ENCODE peak calls at places on chromosomes 6 and 20, in four cellular contexts. I is stomach, B is K562, V is breast epithelium. W is an unnamed sample.

GRCh38 chr6:105759946-105760345 is 326.2 kb upstream of the PRDM1 start:
- DNase-seq in V (no peak), I (no peak), B (no peak), W (no peak)

GRCh38 chr6:151229401-151230276 is 10.1 kb upstream of the AKAP12 start:
- DNase-seq in B (peak), I (no peak), V (no peak), W (no peak)

GRCh38 chr6:143405381-143406154 is 44.9 kb downstream of the ADAT2 start:
- DNase-seq in B (no peak), V (no peak), I (no peak), W (no peak)

GRCh38 chr6:160167547-160168391 is 46.2 kb downstream of the SLC22A1 start:
- DNase-seq in B (no peak), V (no peak), I (no peak), W (no peak)

GRCh38 chr6:37822851-37823682 is 3.5 kb downstream of the ZFAND3 start:
- DNase-seq in V (no peak), I (peak), B (no peak), W (no peak)

GRCh38 chr20:45765307-45765910 is 26.3 kb downstream of the WFDC3 start:
- DNase-seq in B (no peak), V (no peak), I (no peak), W (no peak)

GRCh38 chr6:41040101-41040910 is 1.3 kb upstream of the UNC5CL start:
- DNase-seq in I (peak), B (peak), V (no peak), W (no peak)

GRCh38 chr6:70884074-70884983 is 72.5 kb downstream of the B3GAT2 start:
- DNase-seq in I (peak), B (peak), V (no peak), W (peak)

GRCh38 chr20:22836211-22836610 is 198.9 kb upstream of the SSTR4 start:
- DNase-seq in I (no peak), V (no peak), B (no peak), W (no peak)

GRCh38 chr6:17212541-17213371 is 68.4 kb upstream of the RBM24 start:
- DNase-seq in B (no peak), V (no peak), I (no peak), W (no peak)

GRCh38 chr20:4150095-4150492 is 134.7 kb upstream of the RNF24 start:
- DNase-seq in B (no peak), V (peak), I (no peak), W (no peak)

GRCh38 chr6:169862464-169863148 is 111.2 kb downstream of the ERMARD start:
- DNase-seq in B (no peak), I (peak), V (peak), W (no peak)

GRCh38 chr6:159693128-159693893 is at the start of gene SOD2:
- DNase-seq in I (peak), V (peak), B (peak), W (peak)

GRCh38 chr6:119196732-119197131 is 118.3 kb upstream of the FAM184A start:
- DNase-seq in V (no peak), B (no peak), I (no peak), W (no peak)
- TF ChIP-seq POLR2AphosphoS5 in V (no peak), B (no peak), I (no peak), W (no peak)

GRCh38 chr20:62133864-62134263 is 9.3 kb downstream of the PSMA7 start:
- DNase-seq in V (no peak), B (no peak), I (no peak), W (no peak)
- H3K27ac ChIP-seq in V (no peak), B (no peak), I (no peak), W (peak)

GRCh38 chr20:58995461-58996225 is 11.4 kb downstream of the CTSZ start:
- DNase-seq in I (no peak), V (no peak), B (no peak), W (peak)
- TF ChIP-seq POLR2AphosphoS5 in I (no peak), V (no peak), B (peak), W (no peak)

GRCh38 chr6:14518515-14519217 is 401.1 kb downstream of the CD83 start:
- DNase-seq in V (no peak), I (no peak), B (no peak), W (no peak)
- H3K27ac ChIP-seq in V (no peak), I (no peak), B (no peak), W (no peak)